ENCODE peak calls at places on chromosomes 13 and 19, in ten cellular contexts. X is activated CD8-positive, alpha-beta memory T cell treated with anti-CD3 and anti-CD28 coated beads for 48 hours; V is ecto neural progenitor cell; Z is endodermal cell; W is epithelial cell of esophagus; Q is lower leg skin; N is GM13976; P is GM03348; I is central memory CD4-positive, alpha-beta T cell; G is astrocyte. O is an unnamed sample.

GRCh38 chr19:11480927-11481776 is at the start of gene ELAVL3:
- DNase-seq in X (no peak), V (no peak), Z (peak; percentile 68), W (no peak), Q (no peak), N (peak; percentile 42), P (peak; percentile 27), I (no peak), G (no peak), O (peak; percentile 97)

GRCh38 chr19:18975864-18976263 is 34.8 kb upstream of the HOMER3 start:
- DNase-seq in X (no peak), V (no peak), Z (no peak), W (no peak), Q (no peak), N (no peak), P (no peak), I (no peak), G (no peak), O (no peak)

GRCh38 chr13:43368003-43368402 is 344.6 kb downstream of the DNAJC15 start:
- DNase-seq in X (no peak), V (no peak), Z (no peak), W (no peak), Q (no peak), N (peak; percentile 19), P (peak; percentile 37), I (no peak), G (no peak), O (no peak)

GRCh38 chr13:25001807-25002206 is 94.1 kb upstream of the PABPC3 start:
- DNase-seq in X (no peak), V (no peak), Z (no peak), W (no peak), Q (no peak), N (no peak), P (no peak), I (no peak), G (no peak), O (no peak)

GRCh38 chr13:88674841-88675240 is 1003.7 kb downstream of the SLITRK5 start:
- DNase-seq in X (no peak), V (no peak), Z (no peak), W (no peak), Q (no peak), N (no peak), P (no peak), I (no peak), G (no peak), O (no peak)

GRCh38 chr19:16370671-16371391 is 46.2 kb downstream of the KLF2 start:
- DNase-seq in X (no peak), V (no peak), Z (no peak), W (no peak), Q (no peak), N (no peak), P (no peak), I (no peak), G (no peak), O (no peak)

GRCh38 chr13:42388326-42388725 is 116.4 kb downstream of the AKAP11 start:
- DNase-seq in X (no peak), V (no peak), Z (no peak), W (no peak), Q (no peak), N (no peak), P (no peak), I (no peak), G (no peak), O (no peak)

GRCh38 chr19:610801-611505 is 21.3 kb downstream of the HCN2 start:
- DNase-seq in X (no peak), V (no peak), Z (no peak), W (no peak), Q (no peak), N (peak; percentile 83), P (peak; percentile 83), I (peak; percentile 75), G (peak; percentile 82), O (no peak)

GRCh38 chr19:21256722-21257121 is 72.5 kb downstream of the ZNF708 start:
- DNase-seq in X (no peak), V (no peak), Z (peak; percentile 50), W (peak; percentile 69), Q (no peak), N (no peak), P (peak; percentile 9), I (no peak), G (peak; percentile 6), O (no peak)

GRCh38 chr13:111280666-111281577 is 39.5 kb upstream of the TEX29 start:
- DNase-seq in X (no peak), V (no peak), Z (no peak), W (no peak), Q (no peak), N (no peak), P (no peak), I (no peak), G (peak; percentile 72), O (no peak)

GRCh38 chr19:9348671-9349070 is 14.1 kb upstream of the ZNF177 start:
- DNase-seq in X (no peak), V (no peak), Z (no peak), W (no peak), Q (no peak), N (no peak), P (no peak), I (no peak), G (no peak), O (no peak)

O was measured in frontal cortex.